ENCODE peak calls at places on chromosome 4, in five cellular contexts. R is NT2/D1; U is OCI-LY7; Z is CD8-positive, alpha-beta T cell; J is heart right ventricle. S is an unnamed sample. For H3K9me3 and H3K4me1, the result is how much of the 10 kb centered on the place peaks cover.

GRCh38 chr4:83252782-83253405 is 31.7 kb downstream of the COQ2 start:
- DNase-seq in J (no peak), R (peak), Z (peak), U (peak), S (no peak)

GRCh38 chr4:142353149-142353738 is 492.9 kb downstream of the INPP4B start:
- DNase-seq in Z (no peak), J (no peak), R (peak), U (peak), S (no peak)

GRCh38 chr4:10731162-10731561 is 46.6 kb upstream of the CLNK start:
- DNase-seq in J (no peak), U (no peak), R (no peak), Z (no peak), S (no peak)

GRCh38 chr4:38424171-38424871 is 239.7 kb upstream of the KLF3 start:
- DNase-seq in J (peak), U (no peak), Z (no peak), R (peak), S (no peak)

GRCh38 chr4:25410820-25411529 is 33.9 kb downstream of the ANAPC4 start:
- DNase-seq in R (no peak), U (no peak), J (no peak), Z (no peak), S (no peak)

GRCh38 chr4:182448281-182449151 is 205.3 kb downstream of the TENM3 start:
- DNase-seq in Z (peak), J (peak), U (no peak), R (peak), S (peak)

GRCh38 chr4:158856852-158857251 is 88.0 kb downstream of the FNIP2 start:
- DNase-seq in R (no peak), U (peak), Z (no peak), J (no peak), S (no peak)

GRCh38 chr4:72933029-72933428 is 136.5 kb downstream of the COX18 start:
- DNase-seq in R (no peak), J (no peak), U (no peak), Z (no peak), S (no peak)

GRCh38 chr4:153507679-153508073 is 41.5 kb downstream of the TMEM131L start:
- DNase-seq in Z (no peak), U (no peak), R (no peak), J (no peak), S (no peak)

GRCh38 chr4:76987153-76987562 is 37.6 kb downstream of the SEPTIN11 start:
- DNase-seq in Z (no peak), U (no peak), J (peak), R (no peak), S (no peak)

GRCh38 chr4:160351018-160351417 is 1248.1 kb downstream of the RAPGEF2 start:
- DNase-seq in R (no peak), Z (no peak), J (no peak), U (no peak), S (no peak)

GRCh38 chr4:155705664-155706063 is 39.0 kb downstream of the GUCY1A1 start:
- DNase-seq in J (no peak), U (no peak), Z (no peak), R (no peak), S (no peak)

GRCh38 chr4:87375719-87376291 is 15.2 kb downstream of the HSD17B11 start:
- DNase-seq in Z (no peak), U (peak), R (no peak), J (no peak), S (peak)

GRCh38 chr4:44448548-44449443 is at the start of gene KCTD8:
- DNase-seq in J (peak), R (peak), Z (peak), U (peak), S (peak)

GRCh38 chr4:5079581-5079980 is 28.3 kb downstream of the STK32B start:
- DNase-seq in U (no peak), Z (no peak), R (no peak), J (no peak), S (no peak)

GRCh38 chr4:159019356-159019755 is 83.5 kb upstream of the RAPGEF2 start:
- DNase-seq in J (no peak), U (no peak), Z (no peak), R (no peak), S (no peak)

GRCh38 chr4:35711127-35711526 is 533.2 kb downstream of the ARAP2 start:
- DNase-seq in Z (no peak), R (no peak), U (no peak), J (no peak), S (no peak)

GRCh38 chr4:73690051-73690744 is 50.2 kb upstream of the CXCL8 start:
- DNase-seq in U (no peak), R (no peak), J (no peak), Z (no peak), S (no peak)

DNA sequence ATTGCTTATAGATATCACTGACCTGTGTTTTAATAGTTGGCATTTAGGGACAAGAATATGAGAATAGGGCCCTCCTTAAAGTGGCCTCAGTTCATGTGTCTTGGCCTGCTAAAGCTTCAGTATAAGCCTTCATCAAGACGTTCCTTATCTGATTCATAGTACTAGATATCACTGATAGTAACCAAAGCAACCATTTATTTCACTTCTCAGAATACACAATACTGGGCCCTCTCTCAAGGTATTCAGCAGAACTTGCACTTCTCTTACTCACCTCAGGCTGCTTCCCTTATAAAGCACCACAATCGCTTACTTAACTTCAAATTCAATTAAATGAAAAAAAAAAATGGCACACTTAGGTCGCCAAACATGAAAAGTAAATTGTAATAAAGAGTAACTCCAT is 259.4 kb upstream of the PCDH7 start:
- DNase-seq in Z (no peak), J (no peak), U (no peak), R (no peak), S (no peak)
- H3K9me3 ChIP-seq in Z (under half), J (under half), U (under half), R (under half), S (under half)

GRCh38 chr4:169202143-169202699 is 68.5 kb downstream of the SH3RF1 start:
- DNase-seq in R (no peak), J (no peak), U (no peak), Z (no peak), S (no peak)
- H3K4me1 ChIP-seq in R (under half), J (under half), U (under half), Z (under half), S (under half)

GRCh38 chr4:175033162-175033561 is 115.0 kb downstream of the ADAM29 start:
- DNase-seq in R (no peak), Z (no peak), J (no peak), U (no peak), S (no peak)
- H3K9me3 ChIP-seq in R (under half), Z (under half), J (under half), U (half or more), S (under half)

GRCh38 chr4:15648600-15648999 is 6.6 kb downstream of the FBXL5 start:
- DNase-seq in R (no peak), U (no peak), J (no peak), Z (no peak), S (no peak)
- H3K4me1 ChIP-seq in R (under half), U (under half), J (half or more), Z (half or more), S (under half)

GRCh38 chr4:200936-201335 is 76.6 kb downstream of the ZNF718 start:
- DNase-seq in J (no peak), Z (no peak), U (no peak), R (no peak), S (no peak)

GRCh38 chr4:205097-205756 is 80.9 kb downstream of the ZNF718 start:
- DNase-seq in R (no peak), Z (no peak), U (no peak), J (no peak), S (no peak)

GRCh38 chr4:211033-211511 is 86.8 kb downstream of the ZNF718 start:
- DNase-seq in U (peak), Z (no peak), J (no peak), R (no peak), S (no peak)

DNA sequence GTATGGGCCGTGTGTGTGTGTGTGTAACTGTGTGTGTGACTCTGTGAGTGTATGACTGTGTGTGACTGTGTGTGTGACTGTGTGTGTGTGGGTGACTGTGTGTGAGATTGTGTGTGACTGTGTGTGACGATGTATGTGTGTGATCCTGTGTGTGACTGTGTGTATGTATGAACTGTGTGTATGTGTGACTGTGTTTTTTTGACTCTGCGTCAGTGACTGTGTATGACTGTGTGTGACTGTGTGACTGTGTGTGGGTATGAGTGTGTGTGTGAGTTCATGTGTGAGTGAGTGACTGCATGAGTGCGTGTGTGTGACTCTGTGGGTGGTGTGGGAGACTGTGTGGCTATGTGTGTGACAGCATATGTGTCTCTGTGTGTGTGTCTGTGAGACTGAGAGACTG is 81.8 kb downstream of the ZNF718 start:
- DNase-seq in J (no peak), U (no peak), Z (no peak), R (no peak), S (no peak)
- H3K9me3 ChIP-seq in J (under half), U (under half), Z (under half), R (half or more), S (under half)

GRCh38 chr4:88814043-88814617 is 116.5 kb upstream of the NAP1L5 start:
- DNase-seq in J (no peak), U (no peak), Z (no peak), R (no peak), S (no peak)
- H3K4me1 ChIP-seq in J (half or more), U (under half), Z (under half), R (under half), S (under half)

GRCh38 chr4:13535708-13536361 is 8.5 kb downstream of the NKX3-2 start:
- DNase-seq in Z (no peak), J (no peak), R (no peak), U (no peak), S (no peak)
- H3K9me3 ChIP-seq in Z (under half), J (under half), R (under half), U (under half), S (under half)

GRCh38 chr4:119039160-119039559 is 96.5 kb upstream of the MYOZ2 start:
- DNase-seq in J (no peak), U (no peak), Z (no peak), R (no peak), S (no peak)

GRCh38 chr4:119040711-119041185 is 94.9 kb upstream of the MYOZ2 start:
- DNase-seq in U (no peak), J (no peak), R (no peak), Z (no peak), S (peak)

GRCh38 chr4:119040261-119040660 is 95.4 kb upstream of the MYOZ2 start:
- DNase-seq in R (no peak), U (no peak), J (no peak), Z (no peak), S (no peak)

GRCh38 chr4:119038465-119038864 is 97.2 kb upstream of the MYOZ2 start:
- DNase-seq in U (no peak), R (no peak), J (no peak), Z (no peak), S (no peak)

GRCh38 chr4:119039779-119040178 is 95.9 kb upstream of the MYOZ2 start:
- DNase-seq in J (no peak), Z (no peak), U (peak), R (no peak), S (no peak)
- H3K4me1 ChIP-seq in J (half or more), Z (under half), U (under half), R (under half), S (half or more)

DNA sequence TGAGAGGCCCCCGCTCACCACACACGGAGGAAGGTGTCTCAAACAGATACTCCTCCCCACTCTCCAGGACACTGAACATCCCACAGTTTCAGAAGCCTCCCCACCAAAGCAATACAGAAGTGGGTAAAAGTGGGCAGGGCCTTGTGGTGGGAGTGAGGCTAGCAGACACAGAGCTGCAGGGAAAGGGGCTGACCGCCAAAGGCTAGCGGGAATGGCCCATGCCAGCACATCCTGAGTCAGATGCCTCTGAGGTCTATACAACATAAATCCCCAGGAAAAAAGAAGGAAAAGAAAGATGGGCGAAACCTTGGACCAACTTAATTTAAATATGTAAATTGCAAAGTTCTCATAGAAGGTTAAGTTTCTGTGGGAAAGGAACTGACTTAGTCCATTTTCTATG is 21.9 kb upstream of the ARHGAP10 start:
- DNase-seq in U (no peak), Z (no peak), J (no peak), R (no peak), S (no peak)
- H3K9me3 ChIP-seq in U (under half), Z (under half), J (under half), R (under half), S (under half)

GRCh38 chr4:152099555-152099954 is 338.7 kb upstream of the GATB start:
- DNase-seq in Z (no peak), U (no peak), J (no peak), R (no peak), S (no peak)
- H3K4me1 ChIP-seq in Z (half or more), U (under half), J (under half), R (under half), S (under half)

S was measured in tibial nerve.